ENCODE peak calls at places on chromosomes 12 and 14, in nine cellular contexts. O is breast epithelium; V is GM23248; Y is CD8-positive, alpha-beta T cell; I is right lobe of liver; H is left ventricle myocardium inferior; S is heart left ventricle; K is psoas muscle; C is heart right ventricle. B is an unnamed sample.

GRCh38 chr14:24368562-24369252 is 723 bp downstream of the NFATC4 start:
- DNase-seq in Y (peak; percentile 53), O (peak; percentile 56), C (peak; percentile 43), I (no peak), S (peak; percentile 49), H (peak; percentile 52), V (peak; percentile 90), K (peak; percentile 65), B (peak; percentile 70)

GRCh38 chr14:54902143-54902520 is 494 bp downstream of the GCH1 start:
- DNase-seq in I (peak; percentile 87), V (peak; percentile 89), S (peak; percentile 70), O (peak; percentile 57), H (peak; percentile 72), Y (peak; percentile 84), K (peak; percentile 78), C (peak; percentile 73), B (peak; percentile 91)

GRCh38 chr14:41873379-41874034 is 266.8 kb downstream of the LRFN5 start:
- DNase-seq in C (no peak), S (no peak), O (no peak), Y (no peak), K (no peak), V (peak; percentile 84), H (no peak), I (no peak), B (no peak)

GRCh38 chr12:24380122-24380521 is 430.7 kb upstream of the SOX5 start:
- DNase-seq in I (peak; percentile 55), Y (no peak), S (no peak), O (no peak), K (no peak), V (no peak), H (no peak), C (no peak), B (no peak)

GRCh38 chr14:81268016-81268416 is 47.3 kb upstream of the GTF2A1 start:
- DNase-seq in S (no peak), V (peak; percentile 40), H (no peak), Y (no peak), O (no peak), I (no peak), C (no peak), K (no peak), B (no peak)

GRCh38 chr12:12467701-12468218 is 94.9 kb downstream of the DUSP16 start:
- DNase-seq in I (peak; percentile 81), C (no peak), Y (peak; percentile 54), O (peak; percentile 85), S (no peak), K (no peak), V (no peak), H (no peak), B (peak; percentile 78)

GRCh38 chr12:110436231-110436630 is 13.9 kb downstream of the ARPC3 start:
- DNase-seq in I (no peak), K (no peak), H (no peak), V (peak; percentile 50), Y (no peak), S (no peak), C (no peak), O (no peak), B (no peak)

GRCh38 chr12:73629171-73629570 is 908.5 kb upstream of the ATXN7L3B start:
- DNase-seq in H (no peak), C (no peak), K (no peak), S (no peak), Y (no peak), V (no peak), I (no peak), O (no peak), B (no peak)

GRCh38 chr14:60649815-60650381 is 621 bp upstream of the SIX1 start:
- DNase-seq in V (peak; percentile 57), I (no peak), Y (no peak), C (no peak), H (no peak), S (no peak), K (no peak), O (no peak), B (no peak)

GRCh38 chr14:74835607-74836250 is 40.2 kb downstream of the PROX2 start:
- DNase-seq in I (no peak), K (no peak), V (no peak), O (no peak), S (no peak), Y (peak; percentile 23), C (no peak), H (no peak), B (no peak)

GRCh38 chr12:95214466-95214865 is 2.8 kb downstream of the FGD6 start:
- DNase-seq in S (no peak), K (no peak), H (no peak), I (no peak), V (no peak), O (no peak), C (no peak), Y (no peak), B (no peak)

GRCh38 chr12:124691429-124691828 is 124.0 kb upstream of the NCOR2 start:
- DNase-seq in V (no peak), Y (no peak), I (no peak), K (no peak), C (no peak), S (no peak), O (no peak), H (no peak), B (no peak)

GRCh38 chr12:105198961-105199360 is 37.0 kb downstream of the APPL2 start:
- DNase-seq in Y (no peak), C (no peak), O (no peak), S (no peak), K (no peak), V (no peak), H (no peak), I (no peak), B (no peak)

GRCh38 chr12:87853448-87854003 is 175.7 kb downstream of the C12orf50 start:
- DNase-seq in O (no peak), C (no peak), V (no peak), S (no peak), K (no peak), H (no peak), I (no peak), Y (no peak), B (no peak)

GRCh38 chr12:119071176-119071575 is 89.8 kb downstream of the SRRM4 start:
- DNase-seq in C (no peak), V (no peak), O (no peak), I (no peak), Y (no peak), S (no peak), K (no peak), H (no peak), B (no peak)

GRCh38 chr12:62683724-62684501 is 217.3 kb downstream of the MON2 start:
- DNase-seq in V (peak; percentile 83), H (peak; percentile 63), K (peak; percentile 67), C (peak; percentile 66), I (no peak), S (peak; percentile 60), O (peak; percentile 75), Y (no peak), B (no peak)

GRCh38 chr12:65827827-65828231 is 3.5 kb downstream of the HMGA2 start:
- DNase-seq in H (no peak), I (no peak), O (no peak), V (peak; percentile 29), Y (no peak), K (no peak), C (no peak), S (no peak), B (no peak)

GRCh38 chr12:131827961-131828534 is at the start of gene MMP17:
- DNase-seq in H (peak; percentile 61), K (peak; percentile 74), O (no peak), V (peak; percentile 94), Y (peak; percentile 46), I (peak; percentile 48), C (no peak), S (peak; percentile 46), B (peak; percentile 66)
- H3K27me3 ChIP-seq in H (peaks cover 92% of the 10 kb centered on the region), K (peaks cover 7% of the 10 kb centered on the region), O (no peaks in the 10 kb centered on the region), V (no peaks in the 10 kb centered on the region), Y (peaks cover 11% of the 10 kb centered on the region), I (no peaks in the 10 kb centered on the region), C (no peaks in the 10 kb centered on the region), S (peaks cover 6% of the 10 kb centered on the region), B (peaks cover 30% of the 10 kb centered on the region)

DNA sequence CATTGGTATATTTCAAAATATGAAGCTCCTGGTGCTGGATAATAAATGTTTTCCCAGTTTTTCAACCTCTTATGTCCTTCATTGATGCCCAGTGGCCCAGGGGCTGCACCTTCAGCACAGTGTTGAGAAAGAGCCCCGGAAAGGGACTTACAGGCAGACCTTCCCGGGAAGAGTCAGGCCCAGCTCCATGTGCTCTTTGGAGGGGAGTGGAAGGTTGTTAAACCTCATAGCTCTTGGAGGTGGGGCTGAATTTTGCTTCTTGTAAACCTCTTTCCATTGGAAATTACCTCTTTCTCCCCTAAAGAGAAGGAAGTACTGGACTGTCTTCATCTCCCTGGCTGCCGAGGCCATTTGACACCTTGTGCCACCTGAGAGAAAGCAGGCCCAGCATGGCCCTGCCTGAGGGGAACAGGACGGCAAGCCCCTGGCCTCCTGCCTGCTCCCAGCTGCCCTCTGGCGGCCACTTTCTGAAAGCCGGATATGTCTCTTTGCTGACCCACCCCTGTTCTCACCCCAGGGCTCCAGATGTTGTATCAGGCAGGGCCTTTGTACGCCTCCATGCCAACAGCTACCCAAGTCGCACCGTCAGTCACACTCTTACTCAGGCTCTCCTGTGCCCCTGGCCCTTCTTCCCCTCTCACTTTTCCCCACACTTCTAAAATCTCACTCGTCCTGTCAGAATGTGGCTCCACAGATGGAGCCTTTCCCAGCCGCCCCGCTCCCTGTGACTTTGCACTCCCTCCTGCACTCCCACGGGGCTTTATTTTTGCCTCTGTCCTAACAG is 43.0 kb downstream of the EVL start:
- DNase-seq in C (peak; percentile 88), I (peak; percentile 81), H (peak; percentile 88), Y (peak; percentile 86), K (peak; percentile 86), O (peak; percentile 56), S (peak; percentile 85), V (peak; percentile 78), B (peak; percentile 90)
- H3K36me3 ChIP-seq in C (no peaks in the 10 kb centered on the region), I (no peaks in the 10 kb centered on the region), H (no peaks in the 10 kb centered on the region), Y (peaks cover 75% of the 10 kb centered on the region), K (no peaks in the 10 kb centered on the region), O (no peaks in the 10 kb centered on the region), S (no peaks in the 10 kb centered on the region), V (no peaks in the 10 kb centered on the region), B (peaks cover 9% of the 10 kb centered on the region)

GRCh38 chr12:113474635-113475436 is 3.2 kb upstream of the LHX5 start:
- DNase-seq in I (no peak), O (no peak), S (no peak), K (no peak), C (no peak), Y (no peak), H (no peak), V (no peak), B (no peak)
- H3K27me3 ChIP-seq in I (peaks cover 7% of the 10 kb centered on the region), O (peaks cover 7% of the 10 kb centered on the region), S (peaks cover 65% of the 10 kb centered on the region), K (peaks cover 47% of the 10 kb centered on the region), C (peaks cover 48% of the 10 kb centered on the region), Y (peaks cover 22% of the 10 kb centered on the region), H (peaks cover 98% of the 10 kb centered on the region), V (peaks cover 93% of the 10 kb centered on the region), B (peaks cover 98% of the 10 kb centered on the region)

DNA sequence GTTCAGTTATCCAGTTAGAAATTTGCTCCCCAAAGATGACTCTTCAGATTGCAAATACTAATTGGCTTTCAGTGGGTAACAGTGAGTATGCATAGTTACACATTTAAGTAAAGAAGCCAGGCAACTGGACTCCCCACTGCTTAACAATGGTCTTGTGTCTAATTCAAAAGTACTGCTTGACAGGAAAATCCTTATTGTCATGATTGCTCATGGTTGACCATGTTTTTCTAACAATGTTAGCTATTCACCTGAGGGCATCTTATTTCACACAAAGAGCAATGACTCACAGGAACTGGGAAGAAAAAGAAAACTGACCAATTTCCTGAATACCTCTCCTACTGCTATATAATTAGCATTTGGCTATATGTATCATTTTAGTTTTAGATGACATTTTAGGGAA is 33.7 kb upstream of the ALG10B start:
- DNase-seq in V (peak; percentile 3), K (no peak), O (no peak), H (no peak), I (no peak), C (no peak), Y (no peak), S (no peak), B (no peak)
- H3K36me3 ChIP-seq in V (no peaks in the 10 kb centered on the region), K (no peaks in the 10 kb centered on the region), O (no peaks in the 10 kb centered on the region), H (no peaks in the 10 kb centered on the region), I (no peaks in the 10 kb centered on the region), C (no peaks in the 10 kb centered on the region), Y (no peaks in the 10 kb centered on the region), S (no peaks in the 10 kb centered on the region), B (no peaks in the 10 kb centered on the region)

B was measured in upper lobe of right lung.